ENCODE peak calls at places on chromosomes 16 and 17, in five cellular contexts. One of them, this sample, is unnamed. For H3K9me3, the result is how much of the 10 kb centered on the place peaks cover.

GRCh38 chr16:13186813-13187212 is 285.4 kb downstream of the SHISA9 start:
- DNase-seq in fibroblast of lung: no peak
- DNase-seq in uterus: no peak
- DNase-seq in CD4-positive, alpha-beta T cell: no peak
- DNase-seq in lung: no peak
- DNase-seq in this sample: no peak

GRCh38 chr16:27819881-27820610 is 243.5 kb downstream of the GSG1L start:
- DNase-seq in fibroblast of lung: no peak
- DNase-seq in uterus: no peak
- DNase-seq in CD4-positive, alpha-beta T cell: no peak
- DNase-seq in lung: no peak
- DNase-seq in this sample: no peak

GRCh38 chr17:19533036-19533717 is 477 bp upstream of the SLC47A1 start:
- DNase-seq in fibroblast of lung: no peak
- DNase-seq in uterus: no peak
- DNase-seq in CD4-positive, alpha-beta T cell: no peak
- DNase-seq in lung: no peak
- DNase-seq in this sample: no peak

GRCh38 chr16:66872524-66872923 is 7.8 kb upstream of the PDP2 start:
- DNase-seq in fibroblast of lung: no peak
- DNase-seq in uterus: no peak
- DNase-seq in CD4-positive, alpha-beta T cell: no peak
- DNase-seq in lung: no peak
- DNase-seq in this sample: no peak

GRCh38 chr16:81491522-81492188 is 47.0 kb downstream of the CMIP start:
- DNase-seq in fibroblast of lung: peak
- DNase-seq in uterus: no peak
- DNase-seq in CD4-positive, alpha-beta T cell: no peak
- DNase-seq in lung: no peak
- DNase-seq in this sample: no peak

GRCh38 chr17:82915697-82916027 is 75.8 kb upstream of the ZNF750 start:
- DNase-seq in fibroblast of lung: no peak
- DNase-seq in uterus: no peak
- DNase-seq in CD4-positive, alpha-beta T cell: no peak
- DNase-seq in lung: no peak
- DNase-seq in this sample: no peak

GRCh38 chr17:78341559-78342437 is 18.1 kb downstream of the SOCS3 start:
- DNase-seq in fibroblast of lung: peak
- DNase-seq in uterus: peak
- DNase-seq in CD4-positive, alpha-beta T cell: no peak
- DNase-seq in lung: no peak
- DNase-seq in this sample: peak

GRCh38 chr17:46730679-46731078 is 87.8 kb downstream of the WNT3 start:
- DNase-seq in fibroblast of lung: no peak
- DNase-seq in uterus: no peak
- DNase-seq in CD4-positive, alpha-beta T cell: no peak
- DNase-seq in lung: no peak
- DNase-seq in this sample: no peak

GRCh38 chr16:67563708-67564468 is 1.6 kb downstream of the CTCF start:
- DNase-seq in fibroblast of lung: peak
- DNase-seq in uterus: peak
- DNase-seq in CD4-positive, alpha-beta T cell: peak
- DNase-seq in lung: peak
- DNase-seq in this sample: peak

DNA sequence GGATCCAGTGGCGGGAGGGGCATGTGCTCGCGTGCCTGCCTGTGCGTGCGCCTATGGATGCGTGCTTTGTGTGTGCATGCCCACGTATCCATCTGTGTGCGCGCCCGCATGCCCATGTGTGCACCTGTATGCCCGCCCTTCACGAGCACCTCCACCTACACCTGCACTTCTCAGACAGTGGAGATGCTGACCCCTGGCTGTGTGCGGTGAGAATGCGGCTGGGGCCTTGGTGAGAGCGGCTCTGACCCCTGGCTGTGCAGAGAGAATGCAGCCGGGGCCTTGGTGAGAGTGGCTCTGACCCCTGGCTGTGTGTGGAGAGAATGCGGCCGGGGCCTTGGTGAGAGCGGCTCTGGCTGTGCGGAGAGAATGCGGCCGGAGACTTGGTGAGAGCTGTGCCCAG is 33.9 kb downstream of the AXIN1 start:
- DNase-seq in fibroblast of lung: no peak
- DNase-seq in uterus: no peak
- DNase-seq in CD4-positive, alpha-beta T cell: no peak
- DNase-seq in lung: no peak
- DNase-seq in this sample: no peak
- TF ChIP-seq CTCF in fibroblast of lung: no peak
- TF ChIP-seq CTCF in uterus: no peak
- TF ChIP-seq CTCF in CD4-positive, alpha-beta T cell: no peak
- TF ChIP-seq CTCF in lung: no peak
- TF ChIP-seq CTCF in this sample: no peak

GRCh38 chr17:27083408-27084185 is 210.3 kb upstream of the WSB1 start:
- DNase-seq in fibroblast of lung: no peak
- DNase-seq in uterus: no peak
- DNase-seq in CD4-positive, alpha-beta T cell: no peak
- DNase-seq in lung: no peak
- DNase-seq in this sample: no peak
- H3K9me3 ChIP-seq in fibroblast of lung: under half
- H3K9me3 ChIP-seq in uterus: under half
- H3K9me3 ChIP-seq in CD4-positive, alpha-beta T cell: under half
- H3K9me3 ChIP-seq in lung: under half
- H3K9me3 ChIP-seq in this sample: under half

GRCh38 chr17:45666046-45666600 is 118.0 kb upstream of the CRHR1 start:
- DNase-seq in fibroblast of lung: no peak
- DNase-seq in uterus: no peak
- DNase-seq in CD4-positive, alpha-beta T cell: no peak
- DNase-seq in lung: no peak
- DNase-seq in this sample: no peak
- TF ChIP-seq CTCF in fibroblast of lung: no peak
- TF ChIP-seq CTCF in uterus: no peak
- TF ChIP-seq CTCF in CD4-positive, alpha-beta T cell: no peak
- TF ChIP-seq CTCF in lung: no peak
- TF ChIP-seq CTCF in this sample: no peak

GRCh38 chr16:75172578-75172977 is 24.3 kb downstream of the ZFP1 start:
- DNase-seq in fibroblast of lung: no peak
- DNase-seq in uterus: no peak
- DNase-seq in CD4-positive, alpha-beta T cell: no peak
- DNase-seq in lung: no peak
- DNase-seq in this sample: no peak

GRCh38 chr16:75169899-75170405 is 21.6 kb downstream of the ZFP1 start:
- DNase-seq in fibroblast of lung: no peak
- DNase-seq in uterus: no peak
- DNase-seq in CD4-positive, alpha-beta T cell: no peak
- DNase-seq in lung: no peak
- DNase-seq in this sample: no peak

GRCh38 chr16:75176926-75177325 is 28.6 kb downstream of the ZFP1 start:
- DNase-seq in fibroblast of lung: no peak
- DNase-seq in uterus: no peak
- DNase-seq in CD4-positive, alpha-beta T cell: no peak
- DNase-seq in lung: no peak
- DNase-seq in this sample: no peak

GRCh38 chr16:75179208-75179607 is 27.8 kb downstream of the CTRB2 start:
- DNase-seq in fibroblast of lung: no peak
- DNase-seq in uterus: no peak
- DNase-seq in CD4-positive, alpha-beta T cell: no peak
- DNase-seq in lung: no peak
- DNase-seq in this sample: no peak

GRCh38 chr16:75175074-75175473 is 26.8 kb downstream of the ZFP1 start:
- DNase-seq in fibroblast of lung: no peak
- DNase-seq in uterus: no peak
- DNase-seq in CD4-positive, alpha-beta T cell: no peak
- DNase-seq in lung: no peak
- DNase-seq in this sample: no peak
- H3K9me3 ChIP-seq in fibroblast of lung: under half
- H3K9me3 ChIP-seq in uterus: under half
- H3K9me3 ChIP-seq in CD4-positive, alpha-beta T cell: half or more
- H3K9me3 ChIP-seq in lung: under half
- H3K9me3 ChIP-seq in this sample: under half

GRCh38 chr16:8905168-8905762 is 23.1 kb downstream of the LITAFD start:
- DNase-seq in fibroblast of lung: peak
- DNase-seq in uterus: no peak
- DNase-seq in CD4-positive, alpha-beta T cell: no peak
- DNase-seq in lung: no peak
- DNase-seq in this sample: no peak
- TF ChIP-seq CTCF in fibroblast of lung: peak
- TF ChIP-seq CTCF in uterus: no peak
- TF ChIP-seq CTCF in CD4-positive, alpha-beta T cell: peak
- TF ChIP-seq CTCF in lung: no peak
- TF ChIP-seq CTCF in this sample: peak

GRCh38 chr16:35731341-35732040 is 2272.1 kb downstream of the TP53TG3F start:
- DNase-seq in fibroblast of lung: no peak
- DNase-seq in uterus: no peak
- DNase-seq in CD4-positive, alpha-beta T cell: no peak
- DNase-seq in lung: no peak
- DNase-seq in this sample: no peak

GRCh38 chr16:35724551-35724950 is 2265.1 kb downstream of the TP53TG3F start:
- DNase-seq in fibroblast of lung: no peak
- DNase-seq in uterus: no peak
- DNase-seq in CD4-positive, alpha-beta T cell: no peak
- DNase-seq in lung: no peak
- DNase-seq in this sample: no peak

GRCh38 chr16:35730251-35730650 is 2270.8 kb downstream of the TP53TG3F start:
- DNase-seq in fibroblast of lung: no peak
- DNase-seq in uterus: no peak
- DNase-seq in CD4-positive, alpha-beta T cell: no peak
- DNase-seq in lung: no peak
- DNase-seq in this sample: no peak

GRCh38 chr16:35725949-35726348 is 2266.5 kb downstream of the TP53TG3F start:
- DNase-seq in fibroblast of lung: no peak
- DNase-seq in uterus: no peak
- DNase-seq in CD4-positive, alpha-beta T cell: no peak
- DNase-seq in lung: no peak
- DNase-seq in this sample: no peak
- H3K9me3 ChIP-seq in fibroblast of lung: under half
- H3K9me3 ChIP-seq in uterus: under half
- H3K9me3 ChIP-seq in CD4-positive, alpha-beta T cell: under half
- H3K9me3 ChIP-seq in lung: under half
- H3K9me3 ChIP-seq in this sample: half or more

GRCh38 chr16:48850097-48850496 is 240.1 kb upstream of the N4BP1 start:
- DNase-seq in fibroblast of lung: no peak
- DNase-seq in uterus: no peak
- DNase-seq in CD4-positive, alpha-beta T cell: no peak
- DNase-seq in lung: no peak
- DNase-seq in this sample: no peak

GRCh38 chr16:48852955-48853354 is 243.0 kb upstream of the N4BP1 start:
- DNase-seq in fibroblast of lung: no peak
- DNase-seq in uterus: no peak
- DNase-seq in CD4-positive, alpha-beta T cell: no peak
- DNase-seq in lung: no peak
- DNase-seq in this sample: no peak
- TF ChIP-seq CTCF in fibroblast of lung: no peak
- TF ChIP-seq CTCF in uterus: no peak
- TF ChIP-seq CTCF in CD4-positive, alpha-beta T cell: no peak
- TF ChIP-seq CTCF in lung: no peak
- TF ChIP-seq CTCF in this sample: no peak

DNA sequence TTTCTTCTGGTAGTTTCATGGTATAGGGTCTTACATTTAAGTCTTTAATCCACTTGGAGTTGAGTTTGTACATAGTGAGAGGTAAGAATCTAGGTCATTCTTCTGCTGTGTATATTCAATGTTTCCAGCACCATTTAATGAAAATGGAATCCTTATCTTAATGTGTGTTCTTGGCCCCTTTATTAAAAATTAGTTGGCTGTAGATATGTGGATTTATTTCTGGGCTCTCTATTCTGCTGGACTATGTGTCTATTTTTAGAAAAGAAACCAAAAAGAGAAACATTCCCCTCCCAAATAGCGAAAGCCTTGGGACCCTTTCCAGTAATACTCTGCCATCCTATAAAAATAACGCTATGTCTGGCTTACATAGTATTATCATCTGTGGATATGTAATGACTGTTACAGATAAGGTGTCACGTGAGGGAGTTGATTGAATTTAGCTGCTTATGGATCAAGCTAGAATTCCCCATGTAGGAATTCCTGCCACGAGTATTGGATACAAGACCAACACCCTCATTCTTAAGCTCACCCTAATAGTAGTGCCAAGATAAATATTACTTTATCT is 279.3 kb upstream of the KIF2B start:
- DNase-seq in fibroblast of lung: no peak
- DNase-seq in uterus: no peak
- DNase-seq in CD4-positive, alpha-beta T cell: no peak
- DNase-seq in lung: no peak
- DNase-seq in this sample: no peak
- H3K9me3 ChIP-seq in fibroblast of lung: under half
- H3K9me3 ChIP-seq in uterus: under half
- H3K9me3 ChIP-seq in CD4-positive, alpha-beta T cell: under half
- H3K9me3 ChIP-seq in lung: under half
- H3K9me3 ChIP-seq in this sample: under half

DNA sequence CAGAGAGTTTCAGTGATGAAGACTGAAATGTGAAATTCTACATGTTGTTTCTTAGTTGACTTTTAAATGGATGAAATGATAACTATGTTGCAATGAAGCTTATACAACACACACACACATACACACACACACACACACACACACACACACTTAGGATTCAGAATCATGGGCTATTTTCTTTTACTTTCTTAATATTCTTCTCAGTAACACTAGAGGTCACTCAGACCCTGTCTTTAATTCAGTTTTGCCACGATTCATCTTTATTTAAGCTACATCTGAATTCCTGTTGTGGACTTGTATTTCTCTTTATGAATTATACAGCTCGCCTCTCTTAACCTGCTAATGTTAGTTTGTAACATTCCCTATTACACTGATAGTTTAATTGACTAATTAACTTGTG is 109.6 kb upstream of the GOT2 start:
- DNase-seq in fibroblast of lung: peak
- DNase-seq in uterus: no peak
- DNase-seq in CD4-positive, alpha-beta T cell: no peak
- DNase-seq in lung: no peak
- DNase-seq in this sample: no peak
- TF ChIP-seq CTCF in fibroblast of lung: peak
- TF ChIP-seq CTCF in uterus: peak
- TF ChIP-seq CTCF in CD4-positive, alpha-beta T cell: no peak
- TF ChIP-seq CTCF in lung: peak
- TF ChIP-seq CTCF in this sample: no peak

DNA sequence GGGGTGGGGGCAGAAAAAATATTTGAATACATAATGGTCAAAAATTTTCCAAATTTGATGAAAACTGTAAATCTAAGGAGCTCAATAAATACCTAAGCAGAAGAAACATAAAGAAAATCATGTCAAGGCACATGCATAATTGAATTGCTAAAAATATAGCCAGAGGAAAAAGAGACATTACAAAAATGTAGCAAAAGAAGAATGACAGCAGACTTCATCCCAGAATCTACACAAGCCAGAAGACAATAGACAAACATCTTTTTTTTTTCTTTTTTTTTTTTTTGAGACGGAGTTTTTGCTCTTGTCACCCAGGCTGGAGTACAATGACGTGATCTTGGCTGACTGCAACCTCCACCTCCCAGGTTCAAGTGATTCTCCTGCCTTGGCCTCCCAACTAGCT is 62.0 kb upstream of the ATP2A3 start:
- DNase-seq in fibroblast of lung: no peak
- DNase-seq in uterus: no peak
- DNase-seq in CD4-positive, alpha-beta T cell: no peak
- DNase-seq in lung: no peak
- DNase-seq in this sample: no peak
- H3K9me3 ChIP-seq in fibroblast of lung: under half
- H3K9me3 ChIP-seq in uterus: under half
- H3K9me3 ChIP-seq in CD4-positive, alpha-beta T cell: under half
- H3K9me3 ChIP-seq in lung: under half
- H3K9me3 ChIP-seq in this sample: under half

This sample was measured in heart right ventricle.